ENCODE peak calls at places on chromosomes 13 and 19, in ten cellular contexts. E, V, Q, J, K, W, Z, R, C and B are unnamed samples.

GRCh38 chr19:41638624-41639023 is 11.8 kb upstream of the CEACAM4 start:
- DNase-seq in E (no peak), V (no peak), Q (no peak), J (no peak), K (no peak), W (no peak), Z (no peak), R (no peak), C (no peak), B (no peak)

GRCh38 chr13:29707876-29708543 is 112.5 kb upstream of the SLC7A1 start:
- DNase-seq in E (no peak), V (peak; percentile 58), Q (peak; percentile 12), J (no peak), K (peak; percentile 17), W (no peak), Z (peak; percentile 62), R (peak; percentile 51), C (peak; percentile 20), B (peak; percentile 52)

GRCh38 chr19:16441661-16442071 is 30.1 kb downstream of the EPS15L1 start:
- DNase-seq in E (peak; percentile 59), V (no peak), Q (no peak), J (no peak), K (peak; percentile 38), W (no peak), Z (no peak), R (no peak), C (no peak), B (no peak)

GRCh38 chr13:36778083-36778671 is 40.8 kb upstream of the RFXAP start:
- DNase-seq in E (no peak), V (peak; percentile 22), Q (no peak), J (no peak), K (peak; percentile 71), W (no peak), Z (no peak), R (no peak), C (no peak), B (peak; percentile 27)

GRCh38 chr13:41054212-41054877 is 7.0 kb upstream of the WBP4 start:
- DNase-seq in E (peak; percentile 9), V (peak; percentile 64), Q (no peak), J (peak; percentile 40), K (no peak), W (no peak), Z (peak; percentile 46), R (no peak), C (no peak), B (peak; percentile 48)

GRCh38 chr13:113088691-113089020 is 16.9 kb upstream of the F7 start:
- DNase-seq in E (no peak), V (no peak), Q (no peak), J (no peak), K (no peak), W (no peak), Z (no peak), R (no peak), C (no peak), B (no peak)

GRCh38 chr13:75541287-75541686 is 3.6 kb upstream of the COMMD6 start:
- DNase-seq in E (no peak), V (no peak), Q (no peak), J (peak; percentile 38), K (no peak), W (no peak), Z (no peak), R (no peak), C (no peak), B (no peak)

GRCh38 chr13:56893843-56894242 is 246.9 kb upstream of the PRR20A start:
- DNase-seq in E (no peak), V (no peak), Q (no peak), J (no peak), K (no peak), W (no peak), Z (no peak), R (no peak), C (no peak), B (no peak)

GRCh38 chr13:42894765-42895181 is 97.3 kb downstream of the EPSTI1 start:
- DNase-seq in E (no peak), V (peak; percentile 95), Q (peak; percentile 87), J (no peak), K (no peak), W (no peak), Z (no peak), R (no peak), C (peak; percentile 29), B (peak; percentile 26)

GRCh38 chr13:91132381-91132780 is 215.1 kb upstream of the MIR17HG start:
- DNase-seq in E (no peak), V (no peak), Q (no peak), J (no peak), K (no peak), W (no peak), Z (no peak), R (no peak), C (no peak), B (no peak)

GRCh38 chr19:6667114-6667627 is 2.8 kb downstream of the TNFSF14 start:
- DNase-seq in E (no peak), V (no peak), Q (no peak), J (no peak), K (no peak), W (peak; percentile 31), Z (no peak), R (no peak), C (no peak), B (no peak)

GRCh38 chr13:37775871-37776270 is 93.7 kb downstream of the TRPC4 start:
- DNase-seq in E (no peak), V (peak; percentile 18), Q (no peak), J (no peak), K (no peak), W (no peak), Z (no peak), R (no peak), C (no peak), B (no peak)

GRCh38 chr13:38590796-38591507 is 95.9 kb upstream of the FREM2 start:
- DNase-seq in E (no peak), V (no peak), Q (no peak), J (no peak), K (no peak), W (no peak), Z (no peak), R (peak; percentile 56), C (no peak), B (peak; percentile 25)

GRCh38 chr19:20422616-20423205 is 142.9 kb downstream of the ZNF737 start:
- DNase-seq in E (no peak), V (peak; percentile 1), Q (no peak), J (peak; percentile 3), K (peak; percentile 41), W (no peak), Z (no peak), R (no peak), C (no peak), B (no peak)

GRCh38 chr19:1747285-1748114 is 5.8 kb upstream of the ONECUT3 start:
- DNase-seq in E (no peak), V (peak; percentile 90), Q (no peak), J (no peak), K (no peak), W (peak; percentile 25), Z (peak; percentile 76), R (peak; percentile 73), C (no peak), B (peak; percentile 99)

GRCh38 chr13:45769072-45769471 is 67.0 kb downstream of the CBY2 start:
- DNase-seq in E (no peak), V (no peak), Q (no peak), J (no peak), K (no peak), W (no peak), Z (no peak), R (no peak), C (no peak), B (no peak)

GRCh38 chr19:38250821-38251563 is 5.2 kb downstream of the PPP1R14A start:
- DNase-seq in E (no peak), V (peak; percentile 75), Q (no peak), J (peak; percentile 87), K (no peak), W (no peak), Z (no peak), R (peak; percentile 60), C (no peak), B (no peak)

GRCh38 chr13:75489502-75490263 is 7.7 kb upstream of the TBC1D4 start:
- DNase-seq in E (no peak), V (peak; percentile 81), Q (no peak), J (no peak), K (no peak), W (no peak), Z (peak; percentile 39), R (peak; percentile 35), C (no peak), B (peak; percentile 55)

GRCh38 chr13:67231481-67231940 is 1.4 kb upstream of the PCDH9 start:
- DNase-seq in E (no peak), V (no peak), Q (peak; percentile 41), J (no peak), K (peak; percentile 9), W (no peak), Z (no peak), R (no peak), C (no peak), B (no peak)

GRCh38 chr13:54029720-54030119 is 1001.1 kb downstream of the OLFM4 start:
- DNase-seq in E (no peak), V (no peak), Q (no peak), J (no peak), K (no peak), W (no peak), Z (no peak), R (no peak), C (no peak), B (no peak)

GRCh38 chr19:41076286-41076685 is 12.0 kb upstream of the CYP2A13 start:
- DNase-seq in E (no peak), V (no peak), Q (no peak), J (no peak), K (no peak), W (no peak), Z (no peak), R (no peak), C (no peak), B (no peak)

GRCh38 chr19:13981988-13982501 is 24.1 kb downstream of the RFX1 start:
- DNase-seq in E (no peak), V (no peak), Q (no peak), J (no peak), K (no peak), W (no peak), Z (no peak), R (no peak), C (no peak), B (no peak)

GRCh38 chr19:42140125-42140754 is 8.0 kb upstream of the POU2F2 start:
- DNase-seq in E (peak; percentile 79), V (peak; percentile 81), Q (no peak), J (peak; percentile 36), K (peak; percentile 80), W (no peak), Z (no peak), R (peak; percentile 41), C (no peak), B (peak; percentile 39)

GRCh38 chr19:45340232-45340898 is at the start of gene KLC3:
- DNase-seq in E (no peak), V (no peak), Q (no peak), J (no peak), K (no peak), W (peak; percentile 25), Z (peak; percentile 75), R (peak; percentile 75), C (no peak), B (peak; percentile 53)

GRCh38 chr19:28003543-28003942 is 1209.4 kb downstream of the UQCRFS1 start:
- DNase-seq in E (no peak), V (no peak), Q (no peak), J (no peak), K (no peak), W (no peak), Z (no peak), R (no peak), C (no peak), B (no peak)

GRCh38 chr19:44607049-44607448 is 6.3 kb upstream of the IGSF23 start:
- DNase-seq in E (no peak), V (peak; percentile 69), Q (no peak), J (no peak), K (no peak), W (no peak), Z (no peak), R (no peak), C (peak; percentile 94), B (no peak)

GRCh38 chr19:3842948-3843347 is 25.9 kb downstream of the ZFR2 start:
- DNase-seq in E (no peak), V (no peak), Q (no peak), J (no peak), K (no peak), W (no peak), Z (no peak), R (no peak), C (no peak), B (no peak)

GRCh38 chr13:23953860-23954512 is 56.7 kb upstream of the C1QTNF9B start:
- DNase-seq in E (no peak), V (no peak), Q (no peak), J (peak; percentile 29), K (no peak), W (no peak), Z (no peak), R (no peak), C (no peak), B (no peak)